ENCODE peak calls at places on chromosomes 5 and 9, in seven cellular contexts. G, V, H, C, I, A and U are unnamed samples.

GRCh38 chr5:58455066-58455465 is 4.8 kb downstream of the PLK2 start:
- DNase-seq in G (no peak), V (peak), H (no peak), C (peak), I (no peak), A (no peak), U (no peak)

GRCh38 chr9:87083986-87084385 is 136.7 kb upstream of the GAS1 start:
- DNase-seq in G (no peak), V (no peak), H (no peak), C (no peak), I (no peak), A (no peak), U (no peak)

GRCh38 chr9:128917151-128917849 is 3.5 kb upstream of the PHYHD1 start:
- DNase-seq in G (peak), V (no peak), H (no peak), C (peak), I (no peak), A (peak), U (no peak)

GRCh38 chr5:154524181-154524580 is 46.2 kb upstream of the HAND1 start:
- DNase-seq in G (no peak), V (no peak), H (no peak), C (no peak), I (no peak), A (no peak), U (no peak)

GRCh38 chr5:125696762-125697161 is 726.4 kb upstream of the GRAMD2B start:
- DNase-seq in G (no peak), V (no peak), H (no peak), C (peak), I (peak), A (no peak), U (peak)

GRCh38 chr9:117929873-117930272 is 225.7 kb downstream of the TLR4 start:
- DNase-seq in G (no peak), V (no peak), H (no peak), C (no peak), I (no peak), A (no peak), U (no peak)

GRCh38 chr5:138654281-138654867 is 79.2 kb upstream of the HSPA9 start:
- DNase-seq in G (no peak), V (no peak), H (no peak), C (peak), I (peak), A (no peak), U (peak)

GRCh38 chr5:126852104-126852531 is 75.2 kb downstream of the LMNB1 start:
- DNase-seq in G (no peak), V (no peak), H (no peak), C (peak), I (no peak), A (no peak), U (no peak)

GRCh38 chr5:80071510-80072021 is 36.4 kb downstream of the THBS4 start:
- DNase-seq in G (no peak), V (no peak), H (no peak), C (no peak), I (no peak), A (no peak), U (no peak)

GRCh38 chr9:124214116-124214515 is 43.6 kb upstream of the NEK6 start:
- DNase-seq in G (no peak), V (no peak), H (no peak), C (no peak), I (no peak), A (no peak), U (no peak)
- H3K27ac ChIP-seq in G (no peak), V (no peak), H (no peak), C (no peak), I (no peak), A (no peak), U (no peak)

DNA sequence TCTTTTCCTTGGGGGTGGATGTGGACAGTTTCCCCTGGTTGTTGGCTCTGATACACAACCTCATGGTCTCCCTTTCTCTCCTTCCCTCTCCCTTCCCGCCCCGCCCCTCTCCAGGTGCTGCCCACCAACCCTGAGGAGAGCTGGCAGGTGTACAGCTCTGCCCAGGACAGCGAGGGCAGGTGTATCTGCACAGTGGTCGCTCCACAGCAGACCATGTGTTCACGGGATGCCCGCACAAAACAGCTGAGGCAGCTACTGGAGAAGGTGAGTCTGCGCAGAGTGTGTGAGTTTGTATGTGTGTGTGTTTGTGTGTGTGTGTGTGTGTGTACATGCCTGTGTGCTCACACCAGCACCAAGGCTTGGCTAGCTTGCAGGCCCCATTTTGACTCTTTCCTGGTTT is 2.6 kb downstream of the OLFM1 start:
- DNase-seq in G (no peak), V (no peak), H (no peak), C (no peak), I (no peak), A (no peak), U (no peak)
- H3K4me3 ChIP-seq in G (no peak), V (no peak), H (no peak), C (no peak), I (no peak), A (no peak), U (no peak)

GRCh38 chr5:176172246-176172645 is 66.0 kb upstream of the SIMC1 start:
- DNase-seq in G (no peak), V (no peak), H (no peak), C (no peak), I (no peak), A (no peak), U (no peak)
- TF ChIP-seq CTCF in G (no peak), V (no peak), H (no peak), C (no peak), I (no peak), A (no peak), U (no peak)

GRCh38 chr9:81393985-81394811 is 295.1 kb downstream of the TLE1 start:
- DNase-seq in G (no peak), V (no peak), H (no peak), C (peak), I (no peak), A (no peak), U (no peak)

GRCh38 chr9:81397735-81398381 is 291.5 kb downstream of the TLE1 start:
- DNase-seq in G (no peak), V (no peak), H (no peak), C (no peak), I (no peak), A (no peak), U (no peak)

GRCh38 chr9:81396528-81396927 is 292.8 kb downstream of the TLE1 start:
- DNase-seq in G (no peak), V (no peak), H (no peak), C (no peak), I (no peak), A (peak), U (no peak)

GRCh38 chr9:81394816-81395215 is 294.5 kb downstream of the TLE1 start:
- DNase-seq in G (no peak), V (no peak), H (no peak), C (no peak), I (no peak), A (no peak), U (no peak)

DNA sequence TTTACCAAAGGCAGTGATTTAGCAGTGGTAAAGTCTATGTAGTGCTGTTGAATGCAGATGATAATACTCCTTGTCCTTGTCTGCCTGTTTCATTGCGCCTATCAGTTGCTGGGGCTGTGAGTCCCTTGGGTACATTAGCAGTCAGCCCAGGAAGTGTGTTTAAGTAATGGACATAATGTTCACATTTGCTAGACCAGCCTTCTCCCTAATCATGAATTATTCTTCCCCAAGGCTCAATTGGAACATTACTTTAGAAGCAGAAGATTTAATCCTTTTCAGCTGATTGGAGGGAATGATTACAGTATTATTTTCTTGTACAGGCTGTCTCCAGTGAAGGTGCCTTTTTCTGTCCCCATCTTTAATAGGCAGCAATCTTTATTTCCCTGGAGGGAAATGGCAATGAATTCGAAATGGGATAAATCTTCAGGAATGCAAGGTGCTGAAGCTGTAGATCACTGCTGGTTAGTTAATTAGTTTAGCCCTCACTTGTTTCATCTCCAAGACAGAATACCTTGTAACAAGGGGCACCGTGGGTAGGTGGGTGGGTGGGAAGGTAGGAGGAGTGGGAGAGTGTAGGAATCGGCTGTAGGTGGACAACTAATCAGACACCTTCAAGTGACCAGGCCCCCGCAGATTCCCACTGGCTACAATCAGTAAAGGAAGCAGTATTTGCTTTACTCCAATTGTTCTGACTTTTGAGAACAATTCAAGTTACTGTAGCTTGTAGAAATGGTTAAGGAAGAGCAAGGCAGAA is 293.9 kb downstream of the TLE1 start:
- DNase-seq in G (no peak), V (no peak), H (no peak), C (no peak), I (no peak), A (no peak), U (no peak)
- H3K27ac ChIP-seq in G (no peak), V (no peak), H (no peak), C (peak), I (no peak), A (no peak), U (no peak)

GRCh38 chr5:178589180-178590140 is 733 bp downstream of the COL23A1 start:
- DNase-seq in G (peak), V (peak), H (no peak), C (peak), I (peak), A (no peak), U (no peak)

GRCh38 chr5:178587793-178588611 is 2.2 kb downstream of the COL23A1 start:
- DNase-seq in G (no peak), V (peak), H (no peak), C (no peak), I (no peak), A (no peak), U (no peak)

GRCh38 chr5:178590924-178591423 is 781 bp upstream of the COL23A1 start:
- DNase-seq in G (no peak), V (no peak), H (no peak), C (peak), I (peak), A (no peak), U (no peak)

GRCh38 chr5:178588769-178589168 is 1.4 kb downstream of the COL23A1 start:
- DNase-seq in G (no peak), V (no peak), H (no peak), C (no peak), I (no peak), A (no peak), U (no peak)

GRCh38 chr5:178590141-178590923 is at the start of gene COL23A1:
- DNase-seq in G (peak), V (peak), H (peak), C (peak), I (peak), A (peak), U (no peak)
- H3K4me3 ChIP-seq in G (peak), V (peak), H (peak), C (peak), I (peak), A (peak), U (peak)

DNA sequence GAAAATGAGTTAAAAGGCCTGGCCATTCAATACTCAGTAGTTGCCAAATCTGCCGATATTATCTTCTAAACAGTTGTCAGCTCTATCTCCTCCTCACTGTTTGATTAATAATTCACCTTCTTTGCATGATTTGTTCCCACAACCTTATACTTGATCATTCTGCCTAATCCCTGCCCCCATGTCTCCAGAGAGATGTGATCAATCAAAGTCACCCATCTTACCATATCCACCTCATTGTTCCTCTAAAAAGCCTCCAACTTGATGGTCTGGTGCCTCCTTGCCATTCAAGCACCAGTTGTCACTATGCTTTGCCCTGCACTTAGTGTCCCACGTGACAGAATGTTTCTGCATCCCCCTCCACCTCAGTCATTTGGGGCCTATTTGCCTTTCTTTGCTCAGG is 41.3 kb downstream of the KIAA1958 start:
- DNase-seq in G (no peak), V (no peak), H (no peak), C (no peak), I (no peak), A (no peak), U (no peak)
- TF ChIP-seq CTCF in G (no peak), V (no peak), H (no peak), C (no peak), I (no peak), A (no peak), U (no peak)